ENCODE peak calls at places on chromosomes 6 and 20, in four cellular contexts. L is stimulated activated CD8-positive, alpha-beta memory T cell treated with anti-CD3 and anti-CD28 coated beads, Interleukin-2, amount 100 ng/mL, for 48 hours; Q is GM19239; T is amygdala. E is an unnamed sample.

GRCh38 chr6:166588691-166589333 is 2.3 kb upstream of the RAMACL start:
- DNase-seq in L (no peak), T (no peak), Q (no peak), E (peak)

GRCh38 chr6:36964349-36964748 is 9.8 kb downstream of the PI16 start:
- DNase-seq in Q (no peak), T (no peak), L (no peak), E (no peak)

GRCh38 chr6:77740380-77740779 is 87.5 kb downstream of the MEI4 start:
- DNase-seq in Q (no peak), T (no peak), L (no peak), E (peak)

GRCh38 chr6:169897601-169898358 is 146.4 kb downstream of the ERMARD start:
- DNase-seq in L (no peak), T (no peak), Q (no peak), E (no peak)

GRCh38 chr20:33673411-33674293 is 576 bp downstream of the NECAB3 start:
- DNase-seq in T (no peak), L (no peak), Q (peak), E (peak)

GRCh38 chr6:10156875-10157274 is 258.0 kb downstream of the TFAP2A start:
- DNase-seq in Q (no peak), T (no peak), L (no peak), E (no peak)

GRCh38 chr6:69784595-69785377 is 12.0 kb downstream of the LMBRD1 start:
- DNase-seq in L (no peak), T (no peak), Q (no peak), E (no peak)

GRCh38 chr20:53917145-53918009 is 153.0 kb downstream of the BCAS1 start:
- DNase-seq in Q (no peak), T (no peak), L (no peak), E (no peak)

GRCh38 chr6:37515712-37516075 is 16.0 kb upstream of the CCDC167 start:
- DNase-seq in L (no peak), T (no peak), Q (no peak), E (no peak)

GRCh38 chr6:142954844-142955243 is 9.9 kb upstream of the HIVEP2 start:
- DNase-seq in Q (no peak), L (no peak), T (no peak), E (no peak)

GRCh38 chr6:34317882-34318491 is 69.2 kb upstream of the SMIM29 start:
- DNase-seq in Q (no peak), L (no peak), T (no peak), E (no peak)

GRCh38 chr20:7696311-7696710 is 243.9 kb downstream of the HAO1 start:
- DNase-seq in L (no peak), Q (no peak), T (no peak), E (no peak)

GRCh38 chr6:107418118-107418517 is 41.2 kb downstream of the PDSS2 start:
- DNase-seq in L (no peak), T (no peak), Q (no peak), E (no peak)

GRCh38 chr6:16635291-16635809 is 125.9 kb downstream of the ATXN1 start:
- DNase-seq in L (no peak), T (no peak), Q (no peak), E (no peak)

GRCh38 chr6:9901376-9901775 is 513.5 kb downstream of the TFAP2A start:
- DNase-seq in T (no peak), L (no peak), Q (no peak), E (no peak)

GRCh38 chr20:41029150-41029872 is 689 bp downstream of the TOP1 start:
- DNase-seq in L (no peak), Q (peak), T (peak), E (peak)

GRCh38 chr6:107870379-107870778 is 46.3 kb upstream of the SCML4 start:
- DNase-seq in L (no peak), T (no peak), Q (no peak), E (no peak)

GRCh38 chr6:40894962-40895799 is 143.8 kb downstream of the UNC5CL start:
- DNase-seq in T (peak), L (no peak), Q (no peak), E (peak)

GRCh38 chr20:43955244-43956191 is 40.9 kb downstream of the TOX2 start:
- DNase-seq in T (no peak), Q (peak), L (peak), E (no peak)

GRCh38 chr20:61755971-61756421 is 309.7 kb downstream of the TAF4 start:
- DNase-seq in Q (no peak), L (no peak), T (no peak), E (no peak)

GRCh38 chr6:169664227-169664626 is 37.6 kb downstream of the WDR27 start:
- DNase-seq in T (no peak), Q (no peak), L (no peak), E (no peak)

GRCh38 chr6:35195120-35195780 is 18.5 kb upstream of the SCUBE3 start:
- DNase-seq in T (no peak), Q (no peak), L (no peak), E (no peak)

GRCh38 chr20:4064118-4064962 is 49.0 kb upstream of the RNF24 start:
- DNase-seq in Q (no peak), L (no peak), T (peak), E (peak)

GRCh38 chr6:35687658-35688604 is 784 bp downstream of the FKBP5 start:
- DNase-seq in Q (peak), L (peak), T (peak), E (peak)

GRCh38 chr6:37752718-37753117 is 55.0 kb upstream of the MDGA1 start:
- DNase-seq in L (no peak), Q (no peak), T (no peak), E (no peak)

GRCh38 chr6:43009124-43009523 is 4.6 kb downstream of the MEA1 start:
- DNase-seq in T (no peak), Q (no peak), L (no peak), E (no peak)

GRCh38 chr6:24926192-24926591 is 9.6 kb downstream of the RIPOR2 start:
- DNase-seq in L (no peak), Q (no peak), T (no peak), E (no peak)

GRCh38 chr20:53157443-53158408 is 185.6 kb downstream of the TSHZ2 start:
- DNase-seq in L (peak), Q (peak), T (no peak), E (no peak)

GRCh38 chr6:51062166-51062722 is 243.6 kb downstream of the TFAP2B start:
- DNase-seq in L (no peak), Q (no peak), T (no peak), E (no peak)

GRCh38 chr6:54059683-54060082 is 51.6 kb upstream of the MLIP start:
- DNase-seq in L (no peak), Q (no peak), T (no peak), E (no peak)

GRCh38 chr6:53694800-53695394 is 29.3 kb upstream of the KLHL31 start:
- DNase-seq in L (no peak), T (no peak), Q (no peak), E (no peak)

GRCh38 chr6:13407709-13408695 is 79.4 kb downstream of the GFOD1 start:
- DNase-seq in T (peak), Q (no peak), L (no peak), E (no peak)

GRCh38 chr20:43511879-43512278 is 4.4 kb downstream of the L3MBTL1 start:
- DNase-seq in T (no peak), Q (no peak), L (no peak), E (no peak)

GRCh38 chr6:114096553-114097172 is 125.7 kb upstream of the HDAC2 start:
- DNase-seq in Q (no peak), L (no peak), T (no peak), E (peak)

GRCh38 chr6:79250107-79250514 is 15.6 kb upstream of the HMGN3 start:
- DNase-seq in Q (no peak), T (no peak), L (no peak), E (no peak)

GRCh38 chr6:129501401-129502051 is 208.5 kb downstream of the ARHGAP18 start:
- DNase-seq in Q (no peak), L (peak), T (no peak), E (no peak)